ENCODE peak calls at places on chromosomes 2 and 18, in four cellular contexts. One of them, this sample, is unnamed.

GRCh38 chr2:177448031-177448430 is 55.5 kb downstream of the AGPS start:
- DNase-seq in right atrium auricular region: no peak
- DNase-seq in left ventricle myocardium inferior: no peak
- DNase-seq in NCI-H2171 treated with DMSO at 0.1 percent for 48 hours: no peak
- DNase-seq in this sample: no peak

GRCh38 chr2:205860146-205860545 is 177.8 kb downstream of the NRP2 start:
- DNase-seq in right atrium auricular region: no peak
- DNase-seq in left ventricle myocardium inferior: no peak
- DNase-seq in NCI-H2171 treated with DMSO at 0.1 percent for 48 hours: no peak
- DNase-seq in this sample: no peak

GRCh38 chr2:101106453-101107181 is 44.6 kb downstream of the TBC1D8 start:
- DNase-seq in right atrium auricular region: no peak
- DNase-seq in left ventricle myocardium inferior: no peak
- DNase-seq in NCI-H2171 treated with DMSO at 0.1 percent for 48 hours: peak
- DNase-seq in this sample: no peak

GRCh38 chr2:205370726-205371125 is 311.6 kb upstream of the NRP2 start:
- DNase-seq in right atrium auricular region: no peak
- DNase-seq in left ventricle myocardium inferior: no peak
- DNase-seq in NCI-H2171 treated with DMSO at 0.1 percent for 48 hours: peak
- DNase-seq in this sample: no peak

GRCh38 chr2:133086176-133086575 is 416.2 kb upstream of the LYPD1 start:
- DNase-seq in right atrium auricular region: no peak
- DNase-seq in left ventricle myocardium inferior: no peak
- DNase-seq in NCI-H2171 treated with DMSO at 0.1 percent for 48 hours: no peak
- DNase-seq in this sample: no peak

GRCh38 chr2:207505180-207505579 is 24.6 kb upstream of the CREB1 start:
- DNase-seq in right atrium auricular region: no peak
- DNase-seq in left ventricle myocardium inferior: no peak
- DNase-seq in NCI-H2171 treated with DMSO at 0.1 percent for 48 hours: no peak
- DNase-seq in this sample: no peak

GRCh38 chr2:43524180-43524965 is 71.5 kb downstream of the THADA start:
- DNase-seq in right atrium auricular region: no peak
- DNase-seq in left ventricle myocardium inferior: no peak
- DNase-seq in NCI-H2171 treated with DMSO at 0.1 percent for 48 hours: no peak
- DNase-seq in this sample: no peak

GRCh38 chr2:219254590-219255219 is 987 bp upstream of the TUBA4A start:
- DNase-seq in right atrium auricular region: peak
- DNase-seq in left ventricle myocardium inferior: no peak
- DNase-seq in NCI-H2171 treated with DMSO at 0.1 percent for 48 hours: no peak
- DNase-seq in this sample: no peak

GRCh38 chr2:240810199-240810598 is 9.8 kb downstream of the KIF1A start:
- DNase-seq in right atrium auricular region: no peak
- DNase-seq in left ventricle myocardium inferior: no peak
- DNase-seq in NCI-H2171 treated with DMSO at 0.1 percent for 48 hours: no peak
- DNase-seq in this sample: no peak

GRCh38 chr18:28814365-28814764 is 637.4 kb upstream of the CDH2 start:
- DNase-seq in right atrium auricular region: no peak
- DNase-seq in left ventricle myocardium inferior: no peak
- DNase-seq in NCI-H2171 treated with DMSO at 0.1 percent for 48 hours: no peak
- DNase-seq in this sample: no peak

GRCh38 chr2:162917626-162918025 is 79.1 kb upstream of the KCNH7 start:
- DNase-seq in right atrium auricular region: no peak
- DNase-seq in left ventricle myocardium inferior: no peak
- DNase-seq in NCI-H2171 treated with DMSO at 0.1 percent for 48 hours: no peak
- DNase-seq in this sample: no peak

GRCh38 chr2:106886916-106887758 is 1.2 kb upstream of the ST6GAL2 start:
- DNase-seq in right atrium auricular region: no peak
- DNase-seq in left ventricle myocardium inferior: peak
- DNase-seq in NCI-H2171 treated with DMSO at 0.1 percent for 48 hours: peak
- DNase-seq in this sample: no peak

GRCh38 chr2:236944561-236944960 is 141.1 kb upstream of the COPS8 start:
- DNase-seq in right atrium auricular region: peak
- DNase-seq in left ventricle myocardium inferior: no peak
- DNase-seq in NCI-H2171 treated with DMSO at 0.1 percent for 48 hours: no peak
- DNase-seq in this sample: no peak

GRCh38 chr2:216171043-216171442 is 61.9 kb downstream of the XRCC5 start:
- DNase-seq in right atrium auricular region: no peak
- DNase-seq in left ventricle myocardium inferior: no peak
- DNase-seq in NCI-H2171 treated with DMSO at 0.1 percent for 48 hours: no peak
- DNase-seq in this sample: no peak

GRCh38 chr2:65658871-65659270 is 226.5 kb upstream of the SPRED2 start:
- DNase-seq in right atrium auricular region: no peak
- DNase-seq in left ventricle myocardium inferior: no peak
- DNase-seq in NCI-H2171 treated with DMSO at 0.1 percent for 48 hours: no peak
- DNase-seq in this sample: no peak

GRCh38 chr2:170770008-170770303 is 222 bp upstream of the ERICH2 start:
- DNase-seq in right atrium auricular region: no peak
- DNase-seq in left ventricle myocardium inferior: no peak
- DNase-seq in NCI-H2171 treated with DMSO at 0.1 percent for 48 hours: peak
- DNase-seq in this sample: no peak

GRCh38 chr2:107160831-107161230 is 274.9 kb upstream of the ST6GAL2 start:
- DNase-seq in right atrium auricular region: no peak
- DNase-seq in left ventricle myocardium inferior: no peak
- DNase-seq in NCI-H2171 treated with DMSO at 0.1 percent for 48 hours: no peak
- DNase-seq in this sample: no peak

GRCh38 chr18:54149078-54149697 is 75.3 kb downstream of the MBD2 start:
- DNase-seq in right atrium auricular region: peak
- DNase-seq in left ventricle myocardium inferior: no peak
- DNase-seq in NCI-H2171 treated with DMSO at 0.1 percent for 48 hours: no peak
- DNase-seq in this sample: no peak